ENCODE peak calls at places on chromosomes 4 and X, in four cellular contexts. N, G, D and W are unnamed samples.

GRCh38 chr4:1990348-1990645 is 18.5 kb downstream of the NELFA start:
- DNase-seq in D (no peak), G (no peak), N (no peak), W (no peak)

GRCh38 chr4:25110653-25111329 is 49.5 kb downstream of the SEPSECS start:
- DNase-seq in D (no peak), G (no peak), N (no peak), W (no peak)

GRCh38 chr4:182562350-182562749 is 319.1 kb downstream of the TENM3 start:
- DNase-seq in D (no peak), N (no peak), G (no peak), W (no peak)

GRCh38 chrX:135295238-135295943 is 13.9 kb upstream of the ETDC start:
- DNase-seq in D (peak), G (no peak), N (peak), W (peak)

GRCh38 chr4:136811496-136812077 is 720.7 kb downstream of the PCDH18 start:
- DNase-seq in G (no peak), D (no peak), N (no peak), W (no peak)

GRCh38 chr4:182255421-182256190 is 12.4 kb downstream of the TENM3 start:
- DNase-seq in D (no peak), N (no peak), G (no peak), W (no peak)

GRCh38 chr4:48129307-48130014 is 4.6 kb downstream of the TXK start:
- DNase-seq in D (no peak), N (no peak), G (no peak), W (peak)

GRCh38 chrX:102008901-102009300 is 77.1 kb upstream of the ZMAT1 start:
- DNase-seq in D (no peak), G (no peak), N (no peak), W (no peak)

GRCh38 chrX:85922821-85923220 is 124.5 kb downstream of the CHM start:
- DNase-seq in G (no peak), D (no peak), N (no peak), W (no peak)

GRCh38 chrX:139202742-139203410 is 327.7 kb upstream of the F9 start:
- DNase-seq in D (peak), G (no peak), N (no peak), W (no peak)

GRCh38 chr4:70651864-70652506 is 14.3 kb downstream of the JCHAIN start:
- DNase-seq in N (no peak), G (peak), D (no peak), W (no peak)

GRCh38 chrX:21662761-21663160 is 4.6 kb upstream of the KLHL34 start:
- DNase-seq in G (no peak), D (no peak), N (no peak), W (no peak)

GRCh38 chrX:34884693-34885277 is 57.8 kb upstream of the FAM47B start:
- DNase-seq in N (no peak), D (no peak), G (no peak), W (no peak)

GRCh38 chr4:53505947-53506346 is 85.3 kb downstream of the LNX1 start:
- DNase-seq in D (no peak), G (no peak), N (no peak), W (no peak)

GRCh38 chr4:96183630-96184029 is 343.7 kb downstream of the PDHA2 start:
- DNase-seq in N (no peak), D (no peak), G (no peak), W (no peak)

GRCh38 chr4:140644470-140645185 is 75.9 kb upstream of the UCP1 start:
- DNase-seq in D (no peak), N (no peak), G (no peak), W (no peak)

GRCh38 chrX:111167334-111167733 is 71.3 kb downstream of the PAK3 start:
- DNase-seq in N (no peak), G (no peak), D (no peak), W (no peak)

GRCh38 chrX:52416816-52417215 is 48.0 kb downstream of the XAGE2 start:
- DNase-seq in D (no peak), G (no peak), N (no peak), W (no peak)

GRCh38 chr4:94827481-94828110 is 69.8 kb downstream of the BMPR1B start:
- DNase-seq in D (no peak), N (no peak), G (no peak), W (no peak)

GRCh38 chr4:113781439-113782040 is 20.0 kb upstream of the CAMK2D start:
- DNase-seq in G (peak), D (no peak), N (no peak), W (no peak)

GRCh38 chr4:61200195-61200990 is at the start of gene ADGRL3:
- DNase-seq in G (no peak), N (peak), D (peak), W (no peak)

GRCh38 chr4:61817071-61817470 is 616.9 kb downstream of the ADGRL3 start:
- DNase-seq in D (no peak), G (no peak), N (no peak), W (no peak)

GRCh38 chrX:14899607-14900006 is 26.4 kb downstream of the MOSPD2 start:
- DNase-seq in D (no peak), G (no peak), N (no peak), W (no peak)

GRCh38 chr4:185542626-185543336 is 7.5 kb upstream of the PDLIM3 start:
- DNase-seq in N (peak), G (no peak), D (no peak), W (no peak)

GRCh38 chr4:143701365-143701764 is 890 bp upstream of the FREM3 start:
- DNase-seq in G (no peak), D (no peak), N (no peak), W (peak)

GRCh38 chr4:101855239-101855638 is 64.7 kb downstream of the BANK1 start:
- DNase-seq in N (no peak), G (no peak), D (no peak), W (no peak)

GRCh38 chr4:53100801-53101581 is 238.9 kb downstream of the RASL11B start:
- DNase-seq in D (no peak), N (no peak), G (no peak), W (no peak)

GRCh38 chrX:31266172-31267076 is 194.6 kb upstream of the FTHL17 start:
- DNase-seq in G (peak), D (peak), N (peak), W (no peak)

GRCh38 chr4:53450773-53451172 is 73.3 kb downstream of the FIP1L1 start:
- DNase-seq in G (no peak), N (no peak), D (no peak), W (no peak)

GRCh38 chr4:74203467-74203866 is 45.5 kb downstream of the MTHFD2L start:
- DNase-seq in D (no peak), N (no peak), G (no peak), W (no peak)

GRCh38 chr4:120870279-120870673 is 52.2 kb downstream of the PRDM5 start:
- DNase-seq in D (no peak), N (no peak), G (peak), W (no peak)
- TF ChIP-seq CTCF in D (no peak), N (no peak), G (peak), W (peak)

GRCh38 chrX:152601848-152602616 is 35.7 kb upstream of the GABRQ start:
- DNase-seq in G (peak), N (no peak), D (peak), W (peak)
- TF ChIP-seq CTCF in G (peak), N (no peak), D (no peak), W (no peak)

GRCh38 chr4:122450847-122451246 is 5.7 kb downstream of the IL2 start:
- DNase-seq in D (peak), N (no peak), G (peak), W (peak)
- TF ChIP-seq CTCF in D (no peak), N (no peak), G (peak), W (peak)

DNA sequence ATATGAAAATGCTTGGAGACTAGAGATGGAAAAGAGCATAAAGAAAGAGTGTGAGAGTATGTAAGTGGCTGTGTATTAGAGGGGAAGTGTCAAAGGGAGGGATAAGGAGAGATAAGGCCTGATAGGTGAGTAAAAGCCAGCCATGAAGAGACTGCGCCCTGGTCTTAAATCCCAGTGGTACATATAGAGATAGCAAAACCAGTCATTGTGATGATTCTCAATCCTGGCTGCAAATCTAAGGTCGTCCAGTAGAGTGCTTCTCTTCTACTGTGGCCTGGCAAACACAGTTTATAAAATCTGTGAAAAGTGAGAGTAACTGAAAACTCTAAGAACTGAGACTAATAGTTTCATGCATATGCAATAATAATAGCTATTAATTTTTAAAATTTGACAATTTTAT is 86.9 kb downstream of the MAB21L2 start:
- DNase-seq in G (no peak), D (no peak), N (no peak), W (no peak)
- TF ChIP-seq CTCF in G (no peak), D (no peak), N (no peak), W (no peak)

GRCh38 chr4:85474356-85474755 is 594 bp upstream of the ARHGAP24 start:
- DNase-seq in D (no peak), N (no peak), G (no peak), W (no peak)
- TF ChIP-seq CTCF in D (no peak), N (no peak), G (no peak), W (no peak)

GRCh38 chr4:121070696-121071639 is 1.4 kb downstream of the NDNF start:
- DNase-seq in D (peak), N (peak), G (no peak), W (peak)
- TF ChIP-seq CTCF in D (peak), N (peak), G (no peak), W (no peak)

DNA sequence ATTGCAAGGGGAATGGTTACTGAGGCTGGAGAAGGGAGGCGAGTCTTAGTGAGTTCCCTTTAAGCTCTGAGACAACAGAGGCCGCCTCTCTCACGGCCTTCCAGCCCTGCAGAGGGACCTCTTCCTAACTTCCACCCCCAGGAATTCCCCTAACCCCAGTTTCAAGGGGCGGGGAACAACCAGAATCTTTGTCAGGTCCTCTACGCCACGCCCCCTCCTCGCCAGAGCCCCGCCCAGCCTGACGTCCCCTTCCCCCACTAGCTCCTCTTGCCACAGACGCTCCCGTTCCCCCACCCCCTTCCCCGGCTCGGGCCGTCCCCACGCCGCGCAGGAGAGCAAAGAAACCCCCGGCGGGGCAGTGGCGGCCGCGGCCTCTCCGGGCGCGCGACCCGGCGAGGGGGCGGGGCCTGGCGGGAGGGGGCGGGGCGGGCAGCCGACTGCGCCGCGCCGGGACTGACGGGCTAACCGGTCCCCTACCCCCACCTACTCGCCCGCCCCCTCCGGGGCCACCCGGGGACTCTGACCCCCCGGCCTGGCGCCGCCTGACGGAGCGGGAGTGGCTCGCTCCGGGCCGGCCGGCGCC is 12.2 kb upstream of the TMEM156 start:
- DNase-seq in N (peak), G (peak), D (peak), W (peak)
- TF ChIP-seq CTCF in N (no peak), G (no peak), D (no peak), W (no peak)

GRCh38 chrX:28586291-28586690 is 955 bp upstream of the IL1RAPL1 start:
- DNase-seq in N (peak), D (peak), G (no peak), W (no peak)

GRCh38 chrX:28591542-28591941 is 4.3 kb downstream of the IL1RAPL1 start:
- DNase-seq in G (no peak), D (no peak), N (no peak), W (no peak)

GRCh38 chrX:28589048-28589447 is 1.8 kb downstream of the IL1RAPL1 start:
- DNase-seq in N (no peak), G (no peak), D (no peak), W (no peak)

GRCh38 chrX:28586891-28587635 is at the start of gene IL1RAPL1:
- DNase-seq in D (no peak), N (no peak), G (no peak), W (no peak)

DNA sequence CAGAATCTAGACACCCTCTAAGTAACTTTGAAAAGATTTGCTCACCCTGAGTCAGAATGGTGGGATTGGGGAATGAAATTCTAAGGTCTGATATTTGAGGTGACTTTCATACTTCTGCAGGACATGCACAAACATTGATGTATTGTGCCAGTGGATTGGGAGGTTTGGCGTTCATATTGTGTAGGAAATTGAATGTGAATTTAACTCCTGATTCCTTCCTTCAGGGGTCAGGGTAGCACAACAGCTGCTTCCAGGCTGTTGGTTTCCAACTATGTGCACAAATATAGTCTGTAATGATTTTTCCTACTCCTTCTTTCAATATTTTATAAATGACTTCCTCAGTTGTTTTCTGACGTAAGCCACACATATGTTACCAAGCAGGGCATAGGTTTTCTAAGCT is 3.1 kb downstream of the IL1RAPL1 start:
- DNase-seq in D (no peak), G (no peak), N (peak), W (no peak)
- TF ChIP-seq CTCF in D (no peak), G (no peak), N (peak), W (no peak)